ENCODE peak calls at places on chromosomes 7 and 10, in nine cellular contexts. A is stimulated activated CD8-positive, alpha-beta memory T cell treated with anti-CD3 and anti-CD28 coated beads, Interleukin-4, amount 100 ng/mL, for 24 hours; R is fibroblast of mammary gland; F is WTC11; U is HTR-8/SVneo; N is body of pancreas; T is posterior vena cava; W is CD4-positive, CD25-positive, alpha-beta regulatory T cell; H is NCI-H2171 treated with DMSO at 0.1 percent for 48 hours. K is an unnamed sample.

GRCh38 chr10:57818522-57818921 is 449.2 kb downstream of the IPMK start:
- DNase-seq in A (no peak), R (no peak), F (no peak), U (no peak), N (no peak), T (no peak), W (no peak), H (no peak), K (no peak)

GRCh38 chr7:101996131-101996691 is 178.8 kb downstream of the CUX1 start:
- DNase-seq in A (no peak), R (no peak), F (no peak), U (no peak), N (no peak), T (no peak), W (no peak), H (no peak), K (no peak)

GRCh38 chr7:28497026-28497425 is 84.7 kb downstream of the CREB5 start:
- DNase-seq in A (no peak), R (no peak), F (no peak), U (no peak), N (no peak), T (no peak), W (no peak), H (no peak), K (no peak)

GRCh38 chr7:82740246-82740848 is 296.8 kb upstream of the CACNA2D1 start:
- DNase-seq in A (no peak), R (peak), F (peak), U (peak), N (peak), T (no peak), W (no peak), H (peak), K (no peak)

GRCh38 chr10:48698971-48699627 is 14.4 kb downstream of the WDFY4 start:
- DNase-seq in A (no peak), R (no peak), F (no peak), U (no peak), N (no peak), T (no peak), W (no peak), H (no peak), K (no peak)

GRCh38 chr7:28008171-28008570 is 172.4 kb downstream of the JAZF1 start:
- DNase-seq in A (no peak), R (no peak), F (no peak), U (no peak), N (no peak), T (no peak), W (no peak), H (no peak), K (no peak)

GRCh38 chr7:45224832-45225231 is 67.2 kb downstream of the RAMP3 start:
- DNase-seq in A (no peak), R (no peak), F (peak), U (no peak), N (no peak), T (no peak), W (no peak), H (no peak), K (no peak)

GRCh38 chr10:31129261-31129660 is 97.6 kb upstream of the ZNF438 start:
- DNase-seq in A (no peak), R (peak), F (peak), U (no peak), N (peak), T (no peak), W (no peak), H (peak), K (peak)

GRCh38 chr7:102061981-102062390 is 224.7 kb upstream of the SH2B2 start:
- DNase-seq in A (peak), R (no peak), F (no peak), U (no peak), N (no peak), T (peak), W (no peak), H (no peak), K (no peak)

GRCh38 chr7:91512958-91513357 is 248.7 kb downstream of the FZD1 start:
- DNase-seq in A (no peak), R (peak), F (no peak), U (no peak), N (no peak), T (no peak), W (no peak), H (no peak), K (no peak)

GRCh38 chr7:50190772-50191171 is 97.7 kb upstream of the ZPBP start:
- DNase-seq in A (no peak), R (no peak), F (no peak), U (no peak), N (no peak), T (no peak), W (no peak), H (no peak), K (no peak)

GRCh38 chr10:73857446-73857845 is 16.9 kb downstream of the CAMK2G start:
- DNase-seq in A (peak), R (no peak), F (no peak), U (no peak), N (no peak), T (no peak), W (no peak), H (no peak), K (no peak)

GRCh38 chr7:26379711-26380110 is 88.0 kb downstream of the SNX10 start:
- DNase-seq in A (no peak), R (no peak), F (no peak), U (no peak), N (no peak), T (no peak), W (no peak), H (no peak), K (no peak)

GRCh38 chr7:149562602-149563001 is 65.0 kb upstream of the ZNF746 start:
- DNase-seq in A (no peak), R (peak), F (no peak), U (no peak), N (no peak), T (no peak), W (no peak), H (no peak), K (no peak)

GRCh38 chr10:86684305-86684704 is 16.0 kb downstream of the LDB3 start:
- DNase-seq in A (no peak), R (no peak), F (peak), U (peak), N (no peak), T (no peak), W (no peak), H (no peak), K (no peak)

GRCh38 chr10:60172363-60172990 is 217.2 kb downstream of the ANK3 start:
- DNase-seq in A (no peak), R (no peak), F (no peak), U (no peak), N (no peak), T (no peak), W (no peak), H (no peak), K (no peak)

GRCh38 chr7:100035865-100036264 is 13.7 kb upstream of the ZSCAN21 start:
- DNase-seq in A (no peak), R (no peak), F (no peak), U (no peak), N (no peak), T (no peak), W (no peak), H (no peak), K (no peak)

GRCh38 chr10:6778992-6779701 is 199.1 kb upstream of the PRKCQ start:
- DNase-seq in A (no peak), R (peak), F (no peak), U (peak), N (peak), T (no peak), W (no peak), H (no peak), K (peak)

GRCh38 chr10:75472685-75473084 is 41.3 kb downstream of the LRMDA start:
- DNase-seq in A (no peak), R (no peak), F (no peak), U (no peak), N (no peak), T (no peak), W (no peak), H (no peak), K (no peak)

K was measured in HFF-Myc.